ENCODE peak calls at places on chromosomes 1 and 21, in five cellular contexts. S, X, R, L and Z are unnamed samples.

GRCh38 chr21:17752171-17752570 is 67.0 kb downstream of the C21orf91 start:
- DNase-seq in S (no peak), X (no peak), R (no peak), L (no peak), Z (no peak)

GRCh38 chr1:33815061-33815460 is 48.8 kb upstream of the HMGB4 start:
- DNase-seq in S (no peak), X (no peak), R (peak), L (no peak), Z (no peak)

GRCh38 chr1:3194760-3195479 is 125.9 kb downstream of the PRDM16 start:
- DNase-seq in S (no peak), X (no peak), R (no peak), L (no peak), Z (no peak)

GRCh38 chr21:46319192-46319591 is 4.5 kb downstream of the C21orf58 start:
- DNase-seq in S (no peak), X (no peak), R (no peak), L (no peak), Z (no peak)

GRCh38 chr21:15309022-15309590 is 244.3 kb upstream of the NRIP1 start:
- DNase-seq in S (no peak), X (no peak), R (no peak), L (no peak), Z (no peak)

GRCh38 chr21:17185685-17186084 is 327.2 kb upstream of the CXADR start:
- DNase-seq in S (no peak), X (no peak), R (no peak), L (no peak), Z (no peak)

GRCh38 chr1:36761073-36761472 is 273.2 kb downstream of the GRIK3 start:
- DNase-seq in S (no peak), X (no peak), R (no peak), L (no peak), Z (no peak)

GRCh38 chr1:33502726-33503125 is 30.3 kb downstream of the ZSCAN20 start:
- DNase-seq in S (no peak), X (no peak), R (peak), L (no peak), Z (no peak)

GRCh38 chr1:204321665-204322064 is 38.1 kb downstream of the PLEKHA6 start:
- DNase-seq in S (no peak), X (no peak), R (peak), L (peak), Z (no peak)

GRCh38 chr1:59113876-59114457 is 182.9 kb upstream of the FGGY start:
- DNase-seq in S (no peak), X (no peak), R (no peak), L (no peak), Z (no peak)

GRCh38 chr1:1753607-1754005 is 24.7 kb downstream of the NADK start:
- DNase-seq in S (no peak), X (no peak), R (no peak), L (no peak), Z (no peak)

GRCh38 chr1:203593723-203594122 is 32.9 kb upstream of the ATP2B4 start:
- DNase-seq in S (peak), X (peak), R (peak), L (no peak), Z (no peak)

DNA sequence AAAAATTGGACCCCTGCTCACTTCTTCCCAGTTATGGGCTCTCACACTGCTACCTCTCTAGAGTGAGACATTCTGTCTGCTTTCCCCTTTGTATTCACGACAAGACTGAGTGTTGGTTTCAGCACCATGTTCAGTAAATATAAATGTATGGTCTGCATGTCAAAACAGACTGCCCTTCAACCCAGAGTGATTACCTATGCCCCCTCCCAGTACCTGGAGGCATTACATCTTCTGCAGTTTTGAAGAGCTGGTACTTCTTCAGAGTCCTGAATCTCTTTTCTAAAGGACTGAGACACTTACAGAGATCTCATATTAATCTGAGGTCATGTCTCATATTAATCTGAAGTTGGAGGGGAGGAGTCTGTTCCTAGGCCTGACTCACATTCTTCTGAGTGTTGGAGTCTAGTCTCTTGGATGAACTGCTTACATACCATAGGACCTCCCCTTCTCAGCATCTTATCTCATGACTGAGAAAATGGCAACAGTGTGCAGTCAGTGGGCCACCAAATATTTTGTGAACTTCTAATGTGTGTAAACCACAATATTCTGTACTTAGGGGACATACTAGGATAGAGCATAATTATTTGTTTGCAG is 80.3 kb downstream of the RGL1 start:
- DNase-seq in S (no peak), X (no peak), R (peak), L (no peak), Z (no peak)
- TF ChIP-seq RCOR1 in S (no peak), X (no peak), R (no peak), L (no peak), Z (no peak)

GRCh38 chr1:19734056-19734455 is 65.7 kb downstream of the TMCO4 start:
- DNase-seq in S (no peak), X (no peak), R (no peak), L (no peak), Z (no peak)
- TF ChIP-seq RCOR1 in S (no peak), X (no peak), R (no peak), L (no peak), Z (no peak)

GRCh38 chr1:29123871-29124365 is at the start of gene TMEM200B:
- DNase-seq in S (no peak), X (no peak), R (no peak), L (peak), Z (no peak)
- TF ChIP-seq RCOR1 in S (no peak), X (no peak), R (no peak), L (no peak), Z (no peak)

DNA sequence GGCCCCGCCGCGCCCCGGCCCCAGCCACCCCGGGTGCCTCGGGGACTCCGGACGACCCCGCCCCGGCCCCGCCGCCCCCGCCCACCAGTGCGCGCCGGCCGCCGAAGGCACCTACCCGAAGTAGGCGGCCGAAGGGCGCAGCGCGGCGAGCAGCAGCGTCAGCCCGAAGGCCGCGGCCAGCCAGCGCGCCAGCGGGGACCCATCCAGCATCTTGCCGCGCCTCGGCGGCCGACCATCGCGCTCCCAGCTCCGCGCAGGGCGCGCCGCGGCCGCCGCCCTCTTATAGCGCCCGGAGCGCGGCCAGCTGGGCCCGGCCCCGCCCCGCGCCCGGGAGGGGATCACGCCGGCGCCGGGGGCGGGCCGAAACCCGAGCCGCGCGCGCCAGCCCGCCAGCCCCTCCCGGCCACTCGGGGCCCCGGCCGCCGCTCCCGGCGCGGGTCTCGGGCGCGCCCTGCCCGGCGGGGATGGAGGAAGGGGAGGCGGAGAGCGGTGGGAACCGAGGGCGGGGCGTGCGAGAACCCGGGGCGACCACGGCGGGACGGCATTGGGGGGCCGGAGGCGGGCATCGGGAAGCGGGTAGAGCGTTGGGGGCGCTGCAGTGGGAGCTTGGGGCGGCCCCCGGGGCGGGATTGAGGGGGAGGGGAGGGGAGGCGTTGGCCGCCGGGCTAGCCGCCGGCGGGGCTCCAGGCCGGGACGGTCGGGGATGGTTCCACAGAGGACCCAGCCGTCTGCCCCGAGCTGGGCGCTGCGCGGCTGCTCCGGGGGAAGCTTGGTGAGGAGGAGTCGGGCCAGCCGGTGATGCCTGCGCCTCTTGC is at the start of gene WNT9A:
- DNase-seq in S (peak), X (peak), R (peak), L (peak), Z (no peak)
- TF ChIP-seq RCOR1 in S (no peak), X (no peak), R (no peak), L (no peak), Z (no peak)

DNA sequence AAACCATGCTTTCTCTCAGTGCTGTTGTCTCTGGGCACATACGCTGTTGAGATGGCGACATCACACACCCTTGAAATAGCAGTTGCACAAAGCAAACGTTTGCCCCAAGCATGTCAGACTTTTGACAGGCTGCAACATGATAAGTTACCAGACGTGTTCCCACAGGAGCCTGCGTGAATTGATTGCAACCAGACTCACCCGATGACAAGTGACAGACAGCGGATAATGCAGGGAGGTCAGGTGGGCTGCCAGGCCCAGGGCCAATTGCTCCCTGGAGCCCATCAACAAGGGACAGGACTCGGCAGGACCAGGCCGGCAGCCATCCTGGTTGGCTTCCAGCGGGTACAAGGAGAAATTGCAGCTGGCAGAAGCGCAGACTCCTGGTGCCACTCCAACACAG is 310.8 kb downstream of the SIPA1L2 start:
- DNase-seq in S (no peak), X (no peak), R (no peak), L (peak), Z (no peak)
- TF ChIP-seq RCOR1 in S (no peak), X (no peak), R (no peak), L (peak), Z (no peak)

DNA sequence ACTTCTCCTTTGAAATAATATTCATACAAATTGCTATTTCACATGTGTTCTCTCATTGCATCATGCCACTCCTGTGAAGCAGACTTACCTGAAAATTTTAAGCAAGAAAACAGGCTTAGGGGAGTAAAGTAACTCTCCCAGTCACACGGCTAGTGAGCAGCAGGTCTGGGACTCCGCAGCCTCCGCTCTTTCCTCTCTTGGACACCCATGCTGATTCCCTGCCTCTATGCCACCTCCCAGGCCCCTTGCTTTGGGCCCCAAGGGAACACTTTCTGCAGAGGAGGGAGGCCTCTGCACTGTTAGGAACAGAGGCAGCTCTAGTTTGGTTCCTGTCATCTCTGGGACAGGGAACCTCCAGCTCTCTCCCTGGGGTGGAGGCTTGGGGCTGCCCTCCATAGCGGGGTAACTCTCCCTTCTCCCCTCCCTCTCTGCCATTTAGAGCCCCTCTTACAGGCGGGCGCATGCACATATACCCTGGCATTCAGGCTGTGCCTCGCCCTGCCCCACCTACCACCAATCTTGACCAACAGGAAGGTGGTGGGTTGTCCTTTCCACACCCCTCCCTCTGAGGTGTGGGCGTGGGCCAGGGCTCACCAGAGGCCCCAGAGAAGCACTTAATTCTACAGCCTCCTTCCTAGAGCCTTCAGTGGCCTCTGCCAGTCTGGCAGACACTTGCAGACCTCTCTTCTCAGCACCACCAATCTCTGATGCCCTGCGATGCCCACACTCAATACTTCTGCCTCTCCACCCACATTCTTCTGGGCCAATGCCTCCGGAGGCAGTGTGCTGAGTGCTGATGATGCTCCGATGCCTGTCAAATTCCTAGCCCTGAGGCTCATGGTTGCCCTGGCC is at the start of gene RXFP4:
- DNase-seq in S (peak), X (no peak), R (no peak), L (no peak), Z (no peak)
- TF ChIP-seq RCOR1 in S (no peak), X (no peak), R (no peak), L (no peak), Z (no peak)

DNA sequence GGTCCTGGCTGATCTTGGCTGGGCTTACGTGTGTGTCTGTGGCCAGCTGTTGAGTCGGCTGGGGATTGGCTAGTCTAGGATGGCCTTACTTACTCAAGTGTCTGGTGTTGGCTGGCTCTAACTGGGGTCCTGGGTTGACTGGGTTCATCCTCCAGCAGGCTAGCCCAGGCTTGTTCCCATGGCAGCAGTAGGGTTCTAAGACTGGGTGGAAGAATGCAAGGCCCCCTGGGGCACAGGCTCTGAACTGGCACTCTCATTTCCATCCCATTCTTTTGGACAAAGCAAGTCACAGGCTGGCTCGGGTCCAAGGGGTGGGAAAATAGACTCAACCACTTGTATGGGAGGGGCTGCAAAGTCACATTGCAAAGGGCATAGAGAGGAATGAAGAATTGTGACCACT is 7.9 kb upstream of the OPRD1 start:
- DNase-seq in S (no peak), X (no peak), R (no peak), L (no peak), Z (no peak)
- TF ChIP-seq RCOR1 in S (no peak), X (no peak), R (no peak), L (no peak), Z (no peak)

DNA sequence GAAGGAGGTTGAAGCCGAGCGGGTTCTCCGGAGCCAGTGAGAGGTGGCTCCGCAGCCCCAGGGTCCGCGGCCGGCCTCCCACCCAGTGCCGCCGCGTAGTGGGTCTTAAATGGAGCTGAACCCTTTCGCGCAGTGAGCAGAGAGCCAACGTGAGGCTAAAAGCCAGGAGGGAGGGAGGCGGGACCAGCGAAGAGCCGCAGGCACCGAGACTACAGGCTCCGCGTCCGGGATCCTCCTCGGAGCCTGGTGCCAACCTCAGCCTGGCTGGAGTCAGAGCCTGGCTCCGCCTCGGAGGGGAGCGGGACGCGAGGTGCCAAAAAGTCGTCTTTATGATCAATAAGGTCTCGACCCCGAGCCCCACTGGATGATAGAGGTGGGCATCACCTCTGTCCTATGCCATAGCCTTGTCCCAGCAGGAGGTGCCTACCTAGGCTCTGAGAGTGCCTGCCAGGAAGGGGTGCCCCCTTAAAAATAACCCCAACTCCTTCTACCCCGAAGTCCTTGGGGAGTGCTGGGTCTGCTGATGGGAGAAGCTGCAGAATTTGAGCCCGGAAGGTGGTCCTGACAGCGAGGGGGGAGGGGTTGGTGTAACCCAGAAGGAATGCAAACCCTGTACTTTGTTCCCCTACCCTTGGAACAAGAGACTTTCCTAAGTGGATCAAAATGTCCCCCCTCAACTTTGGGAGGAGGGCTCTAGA is 1.6 kb downstream of the IGSF21 start:
- DNase-seq in S (no peak), X (no peak), R (no peak), L (peak), Z (no peak)
- TF ChIP-seq RCOR1 in S (no peak), X (no peak), R (no peak), L (no peak), Z (no peak)